ENCODE peak calls at places on chromosomes 16 and 17, in seven cellular contexts. I, U, W, P, N, V and D are unnamed samples.

GRCh38 chr16:85847036-85847435 is 47.5 kb downstream of the COX4I1 start:
- DNase-seq in I (no peak), U (no peak), W (no peak), P (no peak), N (no peak), V (no peak), D (no peak)

GRCh38 chr17:29115906-29116651 is 64.1 kb downstream of the MYO18A start:
- DNase-seq in I (no peak), U (no peak), W (peak), P (peak), N (peak), V (peak), D (peak)

GRCh38 chr17:35449371-35449931 is 885 bp upstream of the SLFN13 start:
- DNase-seq in I (no peak), U (peak), W (peak), P (peak), N (no peak), V (no peak), D (no peak)

GRCh38 chr17:58333396-58334207 is 5.0 kb upstream of the TSPOAP1 start:
- DNase-seq in I (no peak), U (no peak), W (no peak), P (no peak), N (no peak), V (no peak), D (no peak)

GRCh38 chr17:75909812-75910274 is 5.2 kb upstream of the MRPL38 start:
- DNase-seq in I (no peak), U (no peak), W (peak), P (no peak), N (no peak), V (no peak), D (no peak)

GRCh38 chr17:40317345-40317873 is 8.4 kb downstream of the RARA start:
- DNase-seq in I (no peak), U (no peak), W (peak), P (peak), N (peak), V (peak), D (no peak)

GRCh38 chr17:42846594-42847280 is 2.4 kb downstream of the AOC2 start:
- DNase-seq in I (no peak), U (no peak), W (peak), P (no peak), N (no peak), V (no peak), D (no peak)

GRCh38 chr17:28716740-28717577 is 709 bp downstream of the RAB34 start:
- DNase-seq in I (peak), U (peak), W (peak), P (no peak), N (no peak), V (no peak), D (no peak)

GRCh38 chr17:5355416-5356129 is 63.9 kb downstream of the NUP88 start:
- DNase-seq in I (no peak), U (no peak), W (peak), P (no peak), N (no peak), V (no peak), D (no peak)

GRCh38 chr16:82093901-82094300 is 58.8 kb downstream of the HSD17B2 start:
- DNase-seq in I (no peak), U (no peak), W (peak), P (no peak), N (no peak), V (no peak), D (no peak)

GRCh38 chr16:50394215-50394802 is 25.5 kb upstream of the BRD7 start:
- DNase-seq in I (no peak), U (no peak), W (no peak), P (no peak), N (no peak), V (no peak), D (peak)